ENCODE peak calls at places on chromosomes 6 and 20, in eight cellular contexts. W, U, R, M, S, I, D and K are unnamed samples.

GRCh38 chr6:139230421-139230840 is 61.4 kb downstream of the TXLNB start:
- DNase-seq in W (peak), U (peak), R (no peak), M (peak), S (peak), I (no peak), D (no peak), K (no peak)

GRCh38 chr6:115610646-115611045 is 450.0 kb downstream of the FRK start:
- DNase-seq in W (no peak), U (no peak), R (no peak), M (no peak), S (no peak), I (no peak), D (no peak), K (no peak)

GRCh38 chr20:4041748-4042411 is 26.5 kb upstream of the RNF24 start:
- DNase-seq in W (no peak), U (peak), R (peak), M (peak), S (peak), I (peak), D (peak), K (peak)

GRCh38 chr6:36847991-36848390 is 8.7 kb upstream of the CPNE5 start:
- DNase-seq in W (no peak), U (no peak), R (no peak), M (no peak), S (no peak), I (no peak), D (no peak), K (no peak)

GRCh38 chr20:35886537-35886936 is 67.8 kb downstream of the SCAND1 start:
- DNase-seq in W (no peak), U (no peak), R (no peak), M (no peak), S (no peak), I (no peak), D (no peak), K (no peak)

GRCh38 chr6:119249319-119249718 is 100.2 kb downstream of the MAN1A1 start:
- DNase-seq in W (no peak), U (no peak), R (no peak), M (no peak), S (no peak), I (no peak), D (no peak), K (no peak)

GRCh38 chr6:6629416-6629815 is 40.9 kb downstream of the LY86 start:
- DNase-seq in W (no peak), U (no peak), R (no peak), M (no peak), S (no peak), I (no peak), D (no peak), K (no peak)

GRCh38 chr6:140105857-140106256 is 731.4 kb upstream of the CITED2 start:
- DNase-seq in W (peak), U (peak), R (peak), M (no peak), S (peak), I (no peak), D (no peak), K (peak)

GRCh38 chr6:157873735-157874344 is 50.8 kb downstream of the SNX9 start:
- DNase-seq in W (peak), U (peak), R (peak), M (peak), S (peak), I (peak), D (peak), K (peak)

GRCh38 chr6:97438011-97438671 is 155.1 kb upstream of the MMS22L start:
- DNase-seq in W (no peak), U (no peak), R (no peak), M (no peak), S (no peak), I (no peak), D (no peak), K (no peak)

GRCh38 chr6:43623880-43624785 is 4.9 kb downstream of the GTPBP2 start:
- DNase-seq in W (no peak), U (no peak), R (no peak), M (no peak), S (no peak), I (no peak), D (no peak), K (no peak)
- H3K27ac ChIP-seq in W (no peak), U (no peak), R (no peak), M (no peak), S (no peak), I (no peak), D (no peak), K (peak)

GRCh38 chr20:43409041-43409913 is 48.4 kb upstream of the SRSF6 start:
- DNase-seq in W (peak), U (peak), R (no peak), M (peak), S (peak), I (no peak), D (no peak), K (peak)
- TF ChIP-seq CTCF in W (peak), U (peak), R (no peak), M (peak), S (peak), I (no peak), D (no peak), K (peak)

GRCh38 chr6:166412911-166413384 is 30.2 kb upstream of the MPC1 start:
- DNase-seq in W (no peak), U (no peak), R (no peak), M (no peak), S (no peak), I (no peak), D (no peak), K (no peak)

GRCh38 chr6:166412156-166412910 is 29.6 kb upstream of the MPC1 start:
- DNase-seq in W (no peak), U (no peak), R (no peak), M (no peak), S (no peak), I (no peak), D (peak), K (no peak)

GRCh38 chr6:166410426-166410935 is 27.7 kb upstream of the MPC1 start:
- DNase-seq in W (no peak), U (no peak), R (no peak), M (no peak), S (no peak), I (no peak), D (peak), K (no peak)

GRCh38 chr6:166411721-166412151 is 29.0 kb upstream of the MPC1 start:
- DNase-seq in W (no peak), U (no peak), R (no peak), M (no peak), S (no peak), I (no peak), D (peak), K (no peak)

GRCh38 chr6:166411271-166411670 is 28.5 kb upstream of the MPC1 start:
- DNase-seq in W (no peak), U (no peak), R (no peak), M (no peak), S (no peak), I (no peak), D (peak), K (no peak)
- H3K27ac ChIP-seq in W (no peak), U (no peak), R (no peak), M (no peak), S (no peak), I (no peak), D (no peak), K (no peak)

DNA sequence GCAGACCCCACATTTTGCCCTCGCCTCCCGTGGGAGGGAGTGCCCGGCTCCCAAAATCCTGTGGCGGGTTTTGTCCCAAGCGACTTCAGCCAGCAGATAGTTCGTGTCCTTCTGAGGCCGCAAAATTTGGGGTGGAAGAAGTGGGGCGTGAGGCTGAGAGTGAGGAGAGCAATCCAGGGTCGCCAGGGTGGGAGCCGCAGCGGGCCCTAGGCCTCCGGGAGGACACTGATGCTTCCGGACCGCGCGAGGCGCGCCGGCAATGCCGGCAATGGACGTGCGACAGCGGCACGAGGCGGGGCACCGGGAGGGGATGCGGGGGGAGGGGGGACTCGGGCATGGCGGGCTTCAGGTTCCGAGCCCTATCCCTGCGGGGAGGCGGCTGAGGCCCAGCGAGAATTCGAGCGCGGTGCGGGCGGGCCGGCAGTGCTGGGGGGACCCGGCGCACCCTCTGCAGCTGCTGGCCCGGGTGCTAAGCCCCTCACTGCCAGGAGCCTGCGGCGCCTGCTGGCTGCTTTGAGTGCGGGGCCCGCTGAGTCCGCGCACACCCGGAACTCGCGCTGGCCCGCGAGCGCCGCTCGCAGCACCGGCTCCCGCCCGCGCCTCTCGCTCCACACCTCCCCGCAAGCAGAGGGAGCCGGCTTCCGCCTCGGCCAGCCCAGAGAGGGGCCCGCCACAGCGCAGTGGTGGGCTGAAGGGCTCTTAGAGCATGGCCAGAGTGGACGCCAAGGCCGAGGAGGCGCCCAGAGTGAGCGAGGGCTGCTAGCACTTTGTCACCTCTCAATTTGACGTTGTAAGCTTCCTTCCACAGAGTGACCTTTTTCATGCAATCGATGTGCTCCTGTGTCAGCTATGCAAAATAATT is 143.8 kb downstream of the LPA start:
- DNase-seq in W (peak), U (peak), R (peak), M (peak), S (peak), I (peak), D (peak), K (peak)
- TF ChIP-seq CTCF in W (peak), U (peak), R (no peak), M (no peak), S (no peak), I (peak), D (no peak), K (peak)

GRCh38 chr6:2914318-2914660 is 11.2 kb upstream of the SERPINB9 start:
- DNase-seq in W (no peak), U (no peak), R (no peak), M (no peak), S (peak), I (no peak), D (no peak), K (no peak)

GRCh38 chr6:2913621-2914317 is 10.7 kb upstream of the SERPINB9 start:
- DNase-seq in W (no peak), U (no peak), R (no peak), M (no peak), S (no peak), I (no peak), D (no peak), K (no peak)

GRCh38 chr6:2911171-2911570 is 8.1 kb upstream of the SERPINB9 start:
- DNase-seq in W (no peak), U (no peak), R (no peak), M (no peak), S (no peak), I (no peak), D (no peak), K (no peak)

GRCh38 chr6:2915150-2915549 is 12.0 kb upstream of the SERPINB9 start:
- DNase-seq in W (no peak), U (no peak), R (no peak), M (no peak), S (no peak), I (no peak), D (no peak), K (no peak)

DNA sequence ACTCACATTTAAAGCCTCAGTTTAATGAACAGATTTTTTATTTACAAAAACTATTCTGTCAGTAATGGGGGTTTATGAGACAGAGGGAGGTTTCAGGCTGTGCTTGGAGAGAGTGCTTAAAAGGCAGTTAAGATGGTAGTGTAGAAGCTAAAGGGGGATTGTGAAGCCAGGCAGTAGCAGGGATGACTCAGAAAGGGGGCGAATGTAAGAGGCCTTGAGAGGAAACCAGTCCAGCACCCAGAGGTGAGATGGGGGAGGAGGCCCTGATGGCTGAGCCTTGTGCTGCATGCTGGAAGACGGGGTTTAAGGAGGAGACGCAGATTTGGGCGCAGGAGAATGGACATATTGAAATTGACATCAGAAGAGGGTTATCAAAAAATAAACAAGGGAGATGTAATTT is 6.6 kb upstream of the SERPINB9 start:
- DNase-seq in W (no peak), U (no peak), R (no peak), M (peak), S (peak), I (no peak), D (no peak), K (no peak)
- H3K27ac ChIP-seq in W (peak), U (no peak), R (no peak), M (no peak), S (no peak), I (no peak), D (no peak), K (no peak)